ENCODE peak calls at places on chromosomes 6 and 20, in nine cellular contexts. Q, V, M, N, Y, F, P, J and Z are unnamed samples.

GRCh38 chr6:148868314-148868713 is 121.5 kb downstream of the UST start:
- DNase-seq in F (no peak), V (peak; percentile 78), Q (no peak), Y (no peak), P (no peak), N (no peak), J (no peak), M (no peak), Z (no peak)

GRCh38 chr20:10271470-10272219 is 53.0 kb downstream of the SNAP25 start:
- DNase-seq in N (no peak), P (no peak), J (no peak), Q (no peak), V (no peak), F (no peak), Y (no peak), M (no peak), Z (no peak)

GRCh38 chr6:14026831-14027539 is 90.6 kb upstream of the CD83 start:
- DNase-seq in F (no peak), J (no peak), M (no peak), N (no peak), Y (no peak), V (peak; percentile 72), P (no peak), Q (no peak), Z (no peak)

GRCh38 chr6:3061501-3061941 is 6.8 kb upstream of the RIPK1 start:
- DNase-seq in Y (no peak), F (no peak), J (no peak), V (peak; percentile 85), Q (no peak), M (no peak), N (peak; percentile 4), P (no peak), Z (no peak)

GRCh38 chr6:124590001-124590400 is 372.2 kb upstream of the RNF217 start:
- DNase-seq in Y (no peak), F (no peak), J (no peak), M (no peak), V (no peak), P (no peak), N (no peak), Q (no peak), Z (no peak)

GRCh38 chr20:44548171-44548678 is 26.4 kb upstream of the SERINC3 start:
- DNase-seq in V (no peak), M (no peak), F (no peak), Q (no peak), P (no peak), J (no peak), N (peak; percentile 6), Y (no peak), Z (no peak)

GRCh38 chr6:105993769-105994521 is 92.2 kb upstream of the PRDM1 start:
- DNase-seq in J (peak; percentile 88), Q (peak; percentile 64), Y (no peak), P (peak; percentile 27), F (no peak), M (no peak), V (peak; percentile 42), N (peak; percentile 48), Z (no peak)

GRCh38 chr6:163772701-163773100 is 358.2 kb downstream of the QKI start:
- DNase-seq in P (no peak), M (no peak), N (no peak), V (no peak), Q (no peak), J (no peak), Y (no peak), F (no peak), Z (no peak)

GRCh38 chr6:56682580-56682979 is 39.9 kb upstream of the DST start:
- DNase-seq in M (no peak), P (no peak), V (no peak), N (no peak), J (no peak), Q (no peak), Y (no peak), F (no peak), Z (no peak)

GRCh38 chr20:38449046-38449445 is 13.9 kb upstream of the SNHG17 start:
- DNase-seq in J (no peak), F (no peak), M (no peak), P (no peak), V (no peak), Y (no peak), N (no peak), Q (no peak), Z (no peak)

GRCh38 chr20:38447251-38447661 is 12.1 kb upstream of the SNHG17 start:
- DNase-seq in V (no peak), F (no peak), P (no peak), M (no peak), J (peak; percentile 81), Q (no peak), Y (no peak), N (no peak), Z (no peak)

GRCh38 chr20:38446441-38447209 is 11.5 kb upstream of the SNHG17 start:
- DNase-seq in P (peak; percentile 93), N (peak; percentile 92), Y (peak; percentile 95), M (peak; percentile 88), J (peak; percentile 98), Q (peak; percentile 96), F (peak; percentile 95), V (peak; percentile 96), Z (peak; percentile 100)

GRCh38 chr20:38445901-38446425 is 10.8 kb upstream of the SNHG17 start:
- DNase-seq in F (no peak), Q (no peak), Y (no peak), N (no peak), M (no peak), J (no peak), V (no peak), P (peak; percentile 45), Z (no peak)

GRCh38 chr20:38447931-38448675 is 13.0 kb upstream of the SNHG17 start:
- DNase-seq in Q (no peak), V (no peak), M (no peak), N (no peak), F (no peak), P (no peak), Y (no peak), J (peak; percentile 59), Z (peak; percentile 44)
- H3K4me3 ChIP-seq in Q (no peak overlapping the region), V (no peak overlapping the region), M (no peak overlapping the region), N (no peak overlapping the region), F (no peak overlapping the region), P (no peak overlapping the region), Y (no peak overlapping the region), J (no peak overlapping the region), Z (no peak overlapping the region)

DNA sequence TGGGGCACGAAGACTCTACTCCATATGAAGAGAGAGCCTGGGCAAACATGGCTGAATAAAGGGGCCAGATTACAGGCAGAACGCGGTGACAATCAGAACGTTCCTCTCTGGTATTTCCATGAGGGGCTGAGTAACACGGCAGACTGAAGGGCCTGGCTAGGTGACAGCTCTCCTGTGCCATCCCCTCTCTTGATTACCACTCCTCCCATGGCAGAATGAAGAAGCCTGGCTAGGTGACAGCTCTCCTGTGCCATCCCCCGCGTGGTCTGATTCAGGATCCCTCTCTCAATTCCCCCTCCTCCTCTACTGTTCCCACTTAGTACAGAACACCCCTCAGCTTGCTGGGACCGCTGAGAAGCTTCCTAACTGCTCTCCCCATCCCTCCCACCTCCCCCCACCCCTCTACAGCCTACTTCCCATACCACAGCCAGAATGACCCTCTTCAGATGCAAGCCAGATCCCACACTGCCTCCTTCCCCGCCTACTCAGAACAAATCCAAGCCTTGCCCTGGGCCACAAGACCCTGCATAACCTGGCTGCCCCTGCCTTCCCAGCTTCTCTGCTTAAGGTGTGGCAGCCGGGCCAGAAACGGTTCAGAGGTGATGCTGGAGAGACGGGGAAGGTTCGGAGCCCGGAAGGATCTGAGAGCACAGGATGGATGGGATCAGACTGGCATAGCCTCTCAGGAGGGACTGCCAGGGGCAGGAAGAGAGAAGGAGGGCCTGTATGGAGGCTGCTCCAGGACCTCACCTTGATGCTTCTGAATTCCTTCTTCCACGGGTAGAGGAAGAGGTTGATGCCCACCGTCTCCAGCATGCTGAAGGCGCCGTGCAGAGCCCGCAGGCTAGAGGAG is 7.7 kb downstream of the SPATA2 start:
- DNase-seq in V (no peak), Q (no peak), P (no peak), J (no peak), F (no peak), N (no peak), M (peak; percentile 37), Y (no peak), Z (no peak)
- H3K36me3 ChIP-seq in V (peaks cover 12% of the 10 kb centered on the region), Q (peaks cover 4% of the 10 kb centered on the region), P (no peaks in the 10 kb centered on the region), J (peaks cover 42% of the 10 kb centered on the region), F (peaks cover 48% of the 10 kb centered on the region), N (peaks cover 10% of the 10 kb centered on the region), M (no peaks in the 10 kb centered on the region), Y (peaks cover 32% of the 10 kb centered on the region), Z (peaks cover 5% of the 10 kb centered on the region)

GRCh38 chr6:28182255-28182654 is 40.6 kb downstream of the ZKSCAN8 start:
- DNase-seq in J (no peak), V (no peak), F (no peak), M (no peak), N (no peak), Q (no peak), Y (no peak), P (no peak), Z (no peak)
- H3K9me3 ChIP-seq in J (peaks cover 53% of the 10 kb centered on the region), V (no peaks in the 10 kb centered on the region), F (no peaks in the 10 kb centered on the region), M (peaks cover 28% of the 10 kb centered on the region), N (no peaks in the 10 kb centered on the region), Q (peaks cover 8% of the 10 kb centered on the region), Y (no peaks in the 10 kb centered on the region), P (no peaks in the 10 kb centered on the region), Z (no peaks in the 10 kb centered on the region)

DNA sequence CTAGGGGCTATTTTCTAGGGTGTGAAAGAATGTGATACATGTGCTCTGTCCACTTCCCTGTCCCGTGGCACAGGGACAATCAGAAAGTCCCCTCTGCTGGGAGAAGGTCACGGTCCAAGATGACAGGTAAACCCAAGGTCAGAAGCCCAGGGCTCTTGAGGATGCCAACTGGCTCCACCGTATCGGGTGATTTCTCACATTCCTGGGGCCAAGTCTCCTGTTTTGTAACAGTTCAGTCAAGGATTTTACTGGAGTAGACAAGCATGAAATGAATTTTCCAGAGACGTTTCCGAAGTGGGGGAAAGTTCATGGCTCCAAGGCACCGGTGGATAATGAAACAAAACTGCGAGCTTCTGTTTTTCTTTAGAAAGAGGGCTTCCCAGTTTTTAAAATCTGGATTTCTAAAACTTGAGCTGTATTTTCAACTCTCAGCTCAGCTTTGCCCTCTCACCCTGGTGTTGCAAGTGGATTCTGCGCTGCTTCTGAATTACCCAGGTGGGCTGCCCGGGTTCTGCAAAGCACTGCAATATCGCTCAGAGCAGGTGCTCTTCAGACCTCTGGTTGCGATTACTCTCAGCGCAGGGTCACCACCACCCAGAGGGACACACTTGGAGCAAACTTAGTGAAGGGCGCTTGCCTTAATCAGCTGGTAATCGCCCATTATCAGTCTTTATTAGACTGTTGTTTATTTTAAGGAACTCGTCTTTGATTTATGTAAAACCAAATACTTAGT is 64.4 kb upstream of the TMEM170B start:
- DNase-seq in F (peak; percentile 60), J (no peak), V (no peak), Q (no peak), Y (no peak), M (no peak), P (no peak), N (no peak), Z (no peak)
- H3K4me3 ChIP-seq in F (peak overlapping the region; percentile 50), J (no peak overlapping the region), V (no peak overlapping the region), Q (peak overlapping the region; percentile 56), Y (peak overlapping the region; percentile 11), M (peak overlapping the region; percentile 18), P (no peak overlapping the region), N (no peak overlapping the region), Z (no peak overlapping the region)